ENCODE peak calls at places on chromosomes 12 and 14, in eight cellular contexts. One of them, this sample, is unnamed. For H3K4me1, H3K36me3 and H3K9me3, the result is how much of the 10 kb centered on the place peaks cover.

GRCh38 chr12:101414533-101415119 is 7.1 kb upstream of the ARL1 start:
- DNase-seq in adipocyte: peak
- DNase-seq in PC-3: peak
- DNase-seq in cardiac muscle cell: peak
- DNase-seq in neuronal stem cell: peak
- DNase-seq in heart right ventricle: peak
- DNase-seq in fibroblast of lung: peak
- DNase-seq in astrocyte: peak
- DNase-seq in this sample: peak

GRCh38 chr14:75084513-75084912 is 15.1 kb downstream of the ZC2HC1C start:
- DNase-seq in adipocyte: no peak
- DNase-seq in PC-3: peak
- DNase-seq in cardiac muscle cell: no peak
- DNase-seq in neuronal stem cell: no peak
- DNase-seq in heart right ventricle: no peak
- DNase-seq in fibroblast of lung: no peak
- DNase-seq in astrocyte: no peak
- DNase-seq in this sample: no peak

GRCh38 chr14:100037351-100037750 is 27.9 kb upstream of the EVL start:
- DNase-seq in adipocyte: peak
- DNase-seq in PC-3: no peak
- DNase-seq in cardiac muscle cell: peak
- DNase-seq in neuronal stem cell: no peak
- DNase-seq in heart right ventricle: peak
- DNase-seq in fibroblast of lung: peak
- DNase-seq in astrocyte: no peak
- DNase-seq in this sample: no peak

GRCh38 chr12:112822056-112822455 is 30.5 kb downstream of the RPH3A start:
- DNase-seq in adipocyte: no peak
- DNase-seq in PC-3: no peak
- DNase-seq in cardiac muscle cell: no peak
- DNase-seq in neuronal stem cell: no peak
- DNase-seq in heart right ventricle: no peak
- DNase-seq in fibroblast of lung: no peak
- DNase-seq in astrocyte: no peak
- DNase-seq in this sample: no peak

GRCh38 chr14:61368061-61368710 is 46.8 kb downstream of the PRKCH start:
- DNase-seq in adipocyte: no peak
- DNase-seq in PC-3: peak
- DNase-seq in cardiac muscle cell: no peak
- DNase-seq in neuronal stem cell: no peak
- DNase-seq in heart right ventricle: no peak
- DNase-seq in fibroblast of lung: no peak
- DNase-seq in astrocyte: no peak
- DNase-seq in this sample: no peak

GRCh38 chr14:63051301-63051700 is 6.0 kb upstream of the KCNH5 start:
- DNase-seq in adipocyte: no peak
- DNase-seq in PC-3: no peak
- DNase-seq in cardiac muscle cell: no peak
- DNase-seq in neuronal stem cell: no peak
- DNase-seq in heart right ventricle: no peak
- DNase-seq in fibroblast of lung: no peak
- DNase-seq in astrocyte: no peak
- DNase-seq in this sample: no peak

GRCh38 chr12:44774815-44775411 is 101.2 kb downstream of the NELL2 start:
- DNase-seq in adipocyte: peak
- DNase-seq in PC-3: peak
- DNase-seq in cardiac muscle cell: peak
- DNase-seq in neuronal stem cell: peak
- DNase-seq in heart right ventricle: no peak
- DNase-seq in fibroblast of lung: no peak
- DNase-seq in astrocyte: no peak
- DNase-seq in this sample: no peak

GRCh38 chr12:1488908-1489381 is 105.4 kb downstream of the FBXL14 start:
- DNase-seq in adipocyte: peak
- DNase-seq in PC-3: no peak
- DNase-seq in cardiac muscle cell: peak
- DNase-seq in neuronal stem cell: peak
- DNase-seq in heart right ventricle: no peak
- DNase-seq in fibroblast of lung: peak
- DNase-seq in astrocyte: peak
- DNase-seq in this sample: no peak

GRCh38 chr12:107379852-107380567 is 286.7 kb upstream of the CRY1 start:
- DNase-seq in adipocyte: peak
- DNase-seq in PC-3: peak
- DNase-seq in cardiac muscle cell: no peak
- DNase-seq in neuronal stem cell: no peak
- DNase-seq in heart right ventricle: no peak
- DNase-seq in fibroblast of lung: peak
- DNase-seq in astrocyte: peak
- DNase-seq in this sample: peak

GRCh38 chr12:121518656-121519055 is 62.2 kb downstream of the KDM2B start:
- DNase-seq in adipocyte: no peak
- DNase-seq in PC-3: no peak
- DNase-seq in cardiac muscle cell: no peak
- DNase-seq in neuronal stem cell: no peak
- DNase-seq in heart right ventricle: no peak
- DNase-seq in fibroblast of lung: no peak
- DNase-seq in astrocyte: no peak
- DNase-seq in this sample: no peak

GRCh38 chr12:29322157-29322556 is 58.8 kb downstream of the ERGIC2 start:
- DNase-seq in adipocyte: no peak
- DNase-seq in PC-3: no peak
- DNase-seq in cardiac muscle cell: no peak
- DNase-seq in neuronal stem cell: no peak
- DNase-seq in heart right ventricle: no peak
- DNase-seq in fibroblast of lung: no peak
- DNase-seq in astrocyte: no peak
- DNase-seq in this sample: no peak

GRCh38 chr12:132238487-132239248 is 90.7 kb downstream of the GALNT9 start:
- DNase-seq in adipocyte: no peak
- DNase-seq in PC-3: no peak
- DNase-seq in cardiac muscle cell: peak
- DNase-seq in neuronal stem cell: no peak
- DNase-seq in heart right ventricle: no peak
- DNase-seq in fibroblast of lung: no peak
- DNase-seq in astrocyte: no peak
- DNase-seq in this sample: peak

GRCh38 chr12:27199638-27200300 is 44.3 kb upstream of the STK38L start:
- DNase-seq in adipocyte: no peak
- DNase-seq in PC-3: no peak
- DNase-seq in cardiac muscle cell: peak
- DNase-seq in neuronal stem cell: no peak
- DNase-seq in heart right ventricle: no peak
- DNase-seq in fibroblast of lung: no peak
- DNase-seq in astrocyte: no peak
- DNase-seq in this sample: no peak

GRCh38 chr12:127773520-127773919 is 493.4 kb upstream of the TMEM132C start:
- DNase-seq in adipocyte: no peak
- DNase-seq in PC-3: peak
- DNase-seq in cardiac muscle cell: no peak
- DNase-seq in neuronal stem cell: no peak
- DNase-seq in heart right ventricle: no peak
- DNase-seq in fibroblast of lung: no peak
- DNase-seq in astrocyte: no peak
- DNase-seq in this sample: no peak

GRCh38 chr14:55707365-55707804 is 127.4 kb downstream of the KTN1 start:
- DNase-seq in adipocyte: peak
- DNase-seq in PC-3: peak
- DNase-seq in cardiac muscle cell: peak
- DNase-seq in neuronal stem cell: no peak
- DNase-seq in heart right ventricle: no peak
- DNase-seq in fibroblast of lung: peak
- DNase-seq in astrocyte: peak
- DNase-seq in this sample: no peak

GRCh38 chr14:89406941-89407340 is 10.1 kb downstream of the FOXN3 start:
- DNase-seq in adipocyte: no peak
- DNase-seq in PC-3: no peak
- DNase-seq in cardiac muscle cell: peak
- DNase-seq in neuronal stem cell: no peak
- DNase-seq in heart right ventricle: no peak
- DNase-seq in fibroblast of lung: peak
- DNase-seq in astrocyte: no peak
- DNase-seq in this sample: no peak

GRCh38 chr14:89407856-89408255 is 9.2 kb downstream of the FOXN3 start:
- DNase-seq in adipocyte: peak
- DNase-seq in PC-3: no peak
- DNase-seq in cardiac muscle cell: peak
- DNase-seq in neuronal stem cell: no peak
- DNase-seq in heart right ventricle: no peak
- DNase-seq in fibroblast of lung: peak
- DNase-seq in astrocyte: no peak
- DNase-seq in this sample: no peak

GRCh38 chr14:89402363-89402762 is 14.7 kb downstream of the FOXN3 start:
- DNase-seq in adipocyte: no peak
- DNase-seq in PC-3: no peak
- DNase-seq in cardiac muscle cell: no peak
- DNase-seq in neuronal stem cell: no peak
- DNase-seq in heart right ventricle: no peak
- DNase-seq in fibroblast of lung: no peak
- DNase-seq in astrocyte: no peak
- DNase-seq in this sample: no peak

GRCh38 chr14:89408907-89409675 is 7.9 kb downstream of the FOXN3 start:
- DNase-seq in adipocyte: no peak
- DNase-seq in PC-3: no peak
- DNase-seq in cardiac muscle cell: peak
- DNase-seq in neuronal stem cell: no peak
- DNase-seq in heart right ventricle: no peak
- DNase-seq in fibroblast of lung: no peak
- DNase-seq in astrocyte: no peak
- DNase-seq in this sample: no peak

DNA sequence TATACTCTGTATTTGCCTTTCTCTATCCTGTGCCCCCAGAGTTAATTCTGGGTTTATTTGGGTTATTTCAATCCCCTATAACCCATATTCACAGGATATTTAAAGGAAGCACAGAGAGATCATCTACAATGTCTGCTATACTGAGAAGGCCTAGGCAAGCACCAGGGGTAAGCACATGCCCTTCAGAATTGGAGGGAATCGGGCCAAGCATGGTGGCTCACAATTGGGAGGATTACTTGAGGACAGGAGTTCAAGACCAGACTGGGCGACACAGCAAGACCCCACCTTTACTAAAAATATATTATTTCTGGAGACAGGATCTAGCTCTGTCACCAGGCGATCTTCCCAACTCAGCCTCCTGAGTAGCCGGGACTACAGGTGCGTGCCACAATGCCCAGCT is 11.3 kb downstream of the FOXN3 start:
- DNase-seq in adipocyte: no peak
- DNase-seq in PC-3: no peak
- DNase-seq in cardiac muscle cell: no peak
- DNase-seq in neuronal stem cell: no peak
- DNase-seq in heart right ventricle: no peak
- DNase-seq in fibroblast of lung: no peak
- DNase-seq in astrocyte: no peak
- DNase-seq in this sample: no peak
- H3K4me1 ChIP-seq in adipocyte: under half
- H3K4me1 ChIP-seq in PC-3: under half
- H3K4me1 ChIP-seq in cardiac muscle cell: under half
- H3K4me1 ChIP-seq in neuronal stem cell: under half
- H3K4me1 ChIP-seq in heart right ventricle: under half
- H3K4me1 ChIP-seq in fibroblast of lung: under half
- H3K4me1 ChIP-seq in astrocyte: under half
- H3K4me1 ChIP-seq in this sample: under half

DNA sequence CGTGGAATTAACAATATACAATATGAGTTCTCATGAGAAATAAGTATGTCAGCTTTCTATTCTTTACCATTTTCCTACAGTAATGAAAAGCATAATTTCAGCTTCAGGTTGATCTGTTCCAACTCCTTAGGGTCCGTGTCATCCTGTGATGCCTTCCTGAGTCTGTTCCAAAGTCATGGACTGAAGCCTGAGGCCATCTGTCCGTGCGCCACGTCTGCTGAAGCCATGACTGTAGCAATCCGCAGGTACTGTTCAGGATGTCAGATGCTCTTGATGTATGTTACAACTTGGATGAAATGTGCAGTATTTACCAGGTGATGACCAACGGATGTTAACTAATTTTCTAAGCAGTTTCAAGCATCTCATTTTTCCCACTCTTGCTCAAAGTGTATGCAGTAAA is 67.0 kb upstream of the ATF1 start:
- DNase-seq in adipocyte: no peak
- DNase-seq in PC-3: no peak
- DNase-seq in cardiac muscle cell: no peak
- DNase-seq in neuronal stem cell: no peak
- DNase-seq in heart right ventricle: no peak
- DNase-seq in fibroblast of lung: no peak
- DNase-seq in astrocyte: no peak
- DNase-seq in this sample: no peak
- H3K36me3 ChIP-seq in adipocyte: half or more
- H3K36me3 ChIP-seq in PC-3: half or more
- H3K36me3 ChIP-seq in cardiac muscle cell: half or more
- H3K36me3 ChIP-seq in neuronal stem cell: under half
- H3K36me3 ChIP-seq in heart right ventricle: under half
- H3K36me3 ChIP-seq in fibroblast of lung: under half
- H3K36me3 ChIP-seq in astrocyte: under half
- H3K36me3 ChIP-seq in this sample: under half

DNA sequence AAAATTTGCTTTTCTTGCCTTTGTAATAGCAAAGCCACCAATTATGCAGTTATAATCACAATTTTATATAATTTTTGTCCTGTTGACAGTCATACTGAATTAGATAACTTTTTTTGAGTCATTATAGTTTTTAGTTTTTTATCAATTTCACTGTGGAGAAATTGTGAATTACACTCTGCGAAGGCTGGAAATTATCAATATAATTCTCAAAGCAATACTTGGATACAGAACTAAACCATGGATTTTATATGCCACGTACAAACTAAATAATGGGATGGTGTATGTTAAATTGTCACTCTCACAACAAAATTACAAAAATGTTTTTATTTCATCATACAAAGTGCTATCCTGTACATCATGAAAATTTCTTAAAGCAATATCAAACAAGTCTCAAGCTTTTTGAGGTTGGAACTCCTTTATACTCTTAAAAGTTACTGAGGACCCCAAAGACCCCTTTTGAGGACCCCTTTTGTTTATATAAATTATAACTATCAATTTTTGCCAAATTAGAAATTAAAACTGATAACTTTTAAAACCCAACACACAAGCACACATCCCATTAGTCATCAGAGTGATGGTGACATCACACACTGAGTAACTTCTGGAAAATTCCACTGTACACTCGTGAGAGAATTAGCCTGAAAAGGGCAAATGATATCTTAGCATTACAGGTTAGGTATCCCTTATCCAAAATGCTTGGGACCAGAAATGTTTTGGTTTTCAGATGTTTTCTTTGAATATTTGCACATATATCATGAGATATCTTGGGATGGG is 19.8 kb upstream of the AQP2 start:
- DNase-seq in adipocyte: peak
- DNase-seq in PC-3: peak
- DNase-seq in cardiac muscle cell: peak
- DNase-seq in neuronal stem cell: no peak
- DNase-seq in heart right ventricle: no peak
- DNase-seq in fibroblast of lung: peak
- DNase-seq in astrocyte: peak
- DNase-seq in this sample: no peak
- H3K9me3 ChIP-seq in adipocyte: under half
- H3K9me3 ChIP-seq in PC-3: under half
- H3K9me3 ChIP-seq in cardiac muscle cell: under half
- H3K9me3 ChIP-seq in neuronal stem cell: under half
- H3K9me3 ChIP-seq in heart right ventricle: under half
- H3K9me3 ChIP-seq in fibroblast of lung: under half
- H3K9me3 ChIP-seq in astrocyte: under half
- H3K9me3 ChIP-seq in this sample: under half

GRCh38 chr12:48045965-48046364 is 41.7 kb upstream of the COL2A1 start:
- DNase-seq in adipocyte: no peak
- DNase-seq in PC-3: peak
- DNase-seq in cardiac muscle cell: no peak
- DNase-seq in neuronal stem cell: no peak
- DNase-seq in heart right ventricle: no peak
- DNase-seq in fibroblast of lung: no peak
- DNase-seq in astrocyte: no peak
- DNase-seq in this sample: no peak
- H3K4me1 ChIP-seq in adipocyte: under half
- H3K4me1 ChIP-seq in PC-3: under half
- H3K4me1 ChIP-seq in cardiac muscle cell: under half
- H3K4me1 ChIP-seq in neuronal stem cell: under half
- H3K4me1 ChIP-seq in heart right ventricle: under half
- H3K4me1 ChIP-seq in fibroblast of lung: under half
- H3K4me1 ChIP-seq in astrocyte: under half
- H3K4me1 ChIP-seq in this sample: under half

This sample was measured in HAP-1.